ENCODE peak calls at places on chromosome 17, in eight cellular contexts. One of them, this sample, is unnamed. For H3K36me3 and H3K4me1, the result is how much of the 10 kb centered on the place peaks cover.

GRCh38 chr17:83133302-83134121 is 54.1 kb downstream of the METRNL start:
- DNase-seq in Peyer's patch: no peak
- DNase-seq in aorta: peak
- DNase-seq in endothelial cell of umbilical vein: no peak
- DNase-seq in neuronal stem cell: no peak
- DNase-seq in transverse colon: peak
- DNase-seq in heart right ventricle: no peak
- DNase-seq in small intestine: no peak
- DNase-seq in this sample: no peak

GRCh38 chr17:4142107-4142900 is 526 bp downstream of the ZZEF1 start:
- DNase-seq in Peyer's patch: peak
- DNase-seq in aorta: peak
- DNase-seq in endothelial cell of umbilical vein: peak
- DNase-seq in neuronal stem cell: no peak
- DNase-seq in transverse colon: peak
- DNase-seq in heart right ventricle: peak
- DNase-seq in small intestine: peak
- DNase-seq in this sample: no peak

GRCh38 chr17:8153550-8153956 is 1.3 kb upstream of the PER1 start:
- DNase-seq in Peyer's patch: peak
- DNase-seq in aorta: peak
- DNase-seq in endothelial cell of umbilical vein: peak
- DNase-seq in neuronal stem cell: no peak
- DNase-seq in transverse colon: peak
- DNase-seq in heart right ventricle: peak
- DNase-seq in small intestine: peak
- DNase-seq in this sample: peak

GRCh38 chr17:2797632-2798031 is 1.4 kb downstream of the RAP1GAP2 start:
- DNase-seq in Peyer's patch: peak
- DNase-seq in aorta: no peak
- DNase-seq in endothelial cell of umbilical vein: no peak
- DNase-seq in neuronal stem cell: no peak
- DNase-seq in transverse colon: peak
- DNase-seq in heart right ventricle: no peak
- DNase-seq in small intestine: peak
- DNase-seq in this sample: no peak

GRCh38 chr17:7404737-7405412 is 978 bp upstream of the TMEM256 start:
- DNase-seq in Peyer's patch: peak
- DNase-seq in aorta: peak
- DNase-seq in endothelial cell of umbilical vein: peak
- DNase-seq in neuronal stem cell: peak
- DNase-seq in transverse colon: no peak
- DNase-seq in heart right ventricle: peak
- DNase-seq in small intestine: no peak
- DNase-seq in this sample: no peak

GRCh38 chr17:4719146-4719545 is 8.7 kb downstream of the ARRB2 start:
- DNase-seq in Peyer's patch: no peak
- DNase-seq in aorta: peak
- DNase-seq in endothelial cell of umbilical vein: no peak
- DNase-seq in neuronal stem cell: no peak
- DNase-seq in transverse colon: no peak
- DNase-seq in heart right ventricle: no peak
- DNase-seq in small intestine: no peak
- DNase-seq in this sample: no peak

GRCh38 chr17:79837888-79838540 is 1.2 kb downstream of the CBX4 start:
- DNase-seq in Peyer's patch: no peak
- DNase-seq in aorta: no peak
- DNase-seq in endothelial cell of umbilical vein: no peak
- DNase-seq in neuronal stem cell: no peak
- DNase-seq in transverse colon: peak
- DNase-seq in heart right ventricle: peak
- DNase-seq in small intestine: peak
- DNase-seq in this sample: peak

GRCh38 chr17:51536627-51537026 is 276.3 kb downstream of the UTP18 start:
- DNase-seq in Peyer's patch: no peak
- DNase-seq in aorta: no peak
- DNase-seq in endothelial cell of umbilical vein: no peak
- DNase-seq in neuronal stem cell: no peak
- DNase-seq in transverse colon: no peak
- DNase-seq in heart right ventricle: no peak
- DNase-seq in small intestine: no peak
- DNase-seq in this sample: no peak

GRCh38 chr17:48577330-48577945 is 712 bp downstream of the HOXB4 start:
- DNase-seq in Peyer's patch: peak
- DNase-seq in aorta: peak
- DNase-seq in endothelial cell of umbilical vein: peak
- DNase-seq in neuronal stem cell: no peak
- DNase-seq in transverse colon: no peak
- DNase-seq in heart right ventricle: no peak
- DNase-seq in small intestine: no peak
- DNase-seq in this sample: no peak

GRCh38 chr17:70621593-70621992 is 452.3 kb downstream of the KCNJ2 start:
- DNase-seq in Peyer's patch: no peak
- DNase-seq in aorta: no peak
- DNase-seq in endothelial cell of umbilical vein: peak
- DNase-seq in neuronal stem cell: no peak
- DNase-seq in transverse colon: no peak
- DNase-seq in heart right ventricle: no peak
- DNase-seq in small intestine: no peak
- DNase-seq in this sample: no peak

GRCh38 chr17:27846042-27846655 is 45.8 kb upstream of the NOS2 start:
- DNase-seq in Peyer's patch: no peak
- DNase-seq in aorta: no peak
- DNase-seq in endothelial cell of umbilical vein: no peak
- DNase-seq in neuronal stem cell: no peak
- DNase-seq in transverse colon: no peak
- DNase-seq in heart right ventricle: no peak
- DNase-seq in small intestine: peak
- DNase-seq in this sample: peak

GRCh38 chr17:80130992-80131391 is 15.9 kb downstream of the EIF4A3 start:
- DNase-seq in Peyer's patch: no peak
- DNase-seq in aorta: no peak
- DNase-seq in endothelial cell of umbilical vein: no peak
- DNase-seq in neuronal stem cell: no peak
- DNase-seq in transverse colon: no peak
- DNase-seq in heart right ventricle: no peak
- DNase-seq in small intestine: no peak
- DNase-seq in this sample: no peak

GRCh38 chr17:50562266-50563094 is 2.0 kb downstream of the CACNA1G start:
- DNase-seq in Peyer's patch: no peak
- DNase-seq in aorta: no peak
- DNase-seq in endothelial cell of umbilical vein: no peak
- DNase-seq in neuronal stem cell: no peak
- DNase-seq in transverse colon: no peak
- DNase-seq in heart right ventricle: no peak
- DNase-seq in small intestine: no peak
- DNase-seq in this sample: no peak

GRCh38 chr17:20302191-20302917 is 165.0 kb downstream of the LGALS9B start:
- DNase-seq in Peyer's patch: no peak
- DNase-seq in aorta: no peak
- DNase-seq in endothelial cell of umbilical vein: no peak
- DNase-seq in neuronal stem cell: no peak
- DNase-seq in transverse colon: no peak
- DNase-seq in heart right ventricle: no peak
- DNase-seq in small intestine: no peak
- DNase-seq in this sample: no peak

GRCh38 chr17:50879086-50879485 is 12.9 kb upstream of the TOB1 start:
- DNase-seq in Peyer's patch: no peak
- DNase-seq in aorta: no peak
- DNase-seq in endothelial cell of umbilical vein: no peak
- DNase-seq in neuronal stem cell: no peak
- DNase-seq in transverse colon: no peak
- DNase-seq in heart right ventricle: no peak
- DNase-seq in small intestine: no peak
- DNase-seq in this sample: no peak

GRCh38 chr17:80866050-80866793 is 125.4 kb upstream of the CHMP6 start:
- DNase-seq in Peyer's patch: peak
- DNase-seq in aorta: peak
- DNase-seq in endothelial cell of umbilical vein: peak
- DNase-seq in neuronal stem cell: no peak
- DNase-seq in transverse colon: peak
- DNase-seq in heart right ventricle: peak
- DNase-seq in small intestine: peak
- DNase-seq in this sample: peak

GRCh38 chr17:68196394-68197090 is 51.3 kb upstream of the AMZ2 start:
- DNase-seq in Peyer's patch: no peak
- DNase-seq in aorta: peak
- DNase-seq in endothelial cell of umbilical vein: no peak
- DNase-seq in neuronal stem cell: no peak
- DNase-seq in transverse colon: no peak
- DNase-seq in heart right ventricle: no peak
- DNase-seq in small intestine: no peak
- DNase-seq in this sample: no peak

GRCh38 chr17:75459590-75460267 is 3.3 kb downstream of the TMEM94 start:
- DNase-seq in Peyer's patch: no peak
- DNase-seq in aorta: no peak
- DNase-seq in endothelial cell of umbilical vein: no peak
- DNase-seq in neuronal stem cell: no peak
- DNase-seq in transverse colon: peak
- DNase-seq in heart right ventricle: no peak
- DNase-seq in small intestine: peak
- DNase-seq in this sample: no peak

GRCh38 chr17:19398301-19399181 is 11.6 kb upstream of the MFAP4 start:
- DNase-seq in Peyer's patch: no peak
- DNase-seq in aorta: peak
- DNase-seq in endothelial cell of umbilical vein: peak
- DNase-seq in neuronal stem cell: no peak
- DNase-seq in transverse colon: peak
- DNase-seq in heart right ventricle: peak
- DNase-seq in small intestine: peak
- DNase-seq in this sample: no peak

GRCh38 chr17:57819867-57820266 is 30.0 kb downstream of the MRPS23 start:
- DNase-seq in Peyer's patch: no peak
- DNase-seq in aorta: no peak
- DNase-seq in endothelial cell of umbilical vein: no peak
- DNase-seq in neuronal stem cell: no peak
- DNase-seq in transverse colon: no peak
- DNase-seq in heart right ventricle: no peak
- DNase-seq in small intestine: no peak
- DNase-seq in this sample: no peak

GRCh38 chr17:36786867-36787266 is 150.4 kb upstream of the LHX1 start:
- DNase-seq in Peyer's patch: no peak
- DNase-seq in aorta: no peak
- DNase-seq in endothelial cell of umbilical vein: no peak
- DNase-seq in neuronal stem cell: no peak
- DNase-seq in transverse colon: no peak
- DNase-seq in heart right ventricle: no peak
- DNase-seq in small intestine: no peak
- DNase-seq in this sample: no peak

GRCh38 chr17:67124469-67125148 is 80.3 kb downstream of the CACNG1 start:
- DNase-seq in Peyer's patch: no peak
- DNase-seq in aorta: no peak
- DNase-seq in endothelial cell of umbilical vein: no peak
- DNase-seq in neuronal stem cell: no peak
- DNase-seq in transverse colon: no peak
- DNase-seq in heart right ventricle: no peak
- DNase-seq in small intestine: no peak
- DNase-seq in this sample: no peak

GRCh38 chr17:67125417-67125816 is 81.1 kb downstream of the CACNG1 start:
- DNase-seq in Peyer's patch: no peak
- DNase-seq in aorta: no peak
- DNase-seq in endothelial cell of umbilical vein: no peak
- DNase-seq in neuronal stem cell: no peak
- DNase-seq in transverse colon: no peak
- DNase-seq in heart right ventricle: no peak
- DNase-seq in small intestine: peak
- DNase-seq in this sample: no peak

GRCh38 chr17:67123692-67124091 is 79.3 kb downstream of the CACNG1 start:
- DNase-seq in Peyer's patch: no peak
- DNase-seq in aorta: no peak
- DNase-seq in endothelial cell of umbilical vein: no peak
- DNase-seq in neuronal stem cell: no peak
- DNase-seq in transverse colon: no peak
- DNase-seq in heart right ventricle: no peak
- DNase-seq in small intestine: no peak
- DNase-seq in this sample: no peak

GRCh38 chr17:67119102-67119501 is 74.7 kb downstream of the CACNG1 start:
- DNase-seq in Peyer's patch: no peak
- DNase-seq in aorta: no peak
- DNase-seq in endothelial cell of umbilical vein: no peak
- DNase-seq in neuronal stem cell: no peak
- DNase-seq in transverse colon: no peak
- DNase-seq in heart right ventricle: no peak
- DNase-seq in small intestine: no peak
- DNase-seq in this sample: no peak

GRCh38 chr17:67121317-67121887 is 77.0 kb downstream of the CACNG1 start:
- DNase-seq in Peyer's patch: no peak
- DNase-seq in aorta: no peak
- DNase-seq in endothelial cell of umbilical vein: no peak
- DNase-seq in neuronal stem cell: no peak
- DNase-seq in transverse colon: no peak
- DNase-seq in heart right ventricle: no peak
- DNase-seq in small intestine: peak
- DNase-seq in this sample: no peak
- H3K36me3 ChIP-seq in Peyer's patch: under half
- H3K36me3 ChIP-seq in aorta: under half
- H3K36me3 ChIP-seq in endothelial cell of umbilical vein: under half
- H3K36me3 ChIP-seq in neuronal stem cell: half or more
- H3K36me3 ChIP-seq in transverse colon: under half
- H3K36me3 ChIP-seq in heart right ventricle: under half
- H3K36me3 ChIP-seq in small intestine: under half
- H3K36me3 ChIP-seq in this sample: under half

GRCh38 chr17:45286286-45286685 is 24.4 kb upstream of the SPATA32 start:
- DNase-seq in Peyer's patch: no peak
- DNase-seq in aorta: no peak
- DNase-seq in endothelial cell of umbilical vein: no peak
- DNase-seq in neuronal stem cell: no peak
- DNase-seq in transverse colon: no peak
- DNase-seq in heart right ventricle: no peak
- DNase-seq in small intestine: no peak
- DNase-seq in this sample: no peak
- H3K4me1 ChIP-seq in Peyer's patch: half or more
- H3K4me1 ChIP-seq in aorta: under half
- H3K4me1 ChIP-seq in endothelial cell of umbilical vein: under half
- H3K4me1 ChIP-seq in neuronal stem cell: under half
- H3K4me1 ChIP-seq in transverse colon: under half
- H3K4me1 ChIP-seq in heart right ventricle: half or more
- H3K4me1 ChIP-seq in small intestine: under half
- H3K4me1 ChIP-seq in this sample: under half

DNA sequence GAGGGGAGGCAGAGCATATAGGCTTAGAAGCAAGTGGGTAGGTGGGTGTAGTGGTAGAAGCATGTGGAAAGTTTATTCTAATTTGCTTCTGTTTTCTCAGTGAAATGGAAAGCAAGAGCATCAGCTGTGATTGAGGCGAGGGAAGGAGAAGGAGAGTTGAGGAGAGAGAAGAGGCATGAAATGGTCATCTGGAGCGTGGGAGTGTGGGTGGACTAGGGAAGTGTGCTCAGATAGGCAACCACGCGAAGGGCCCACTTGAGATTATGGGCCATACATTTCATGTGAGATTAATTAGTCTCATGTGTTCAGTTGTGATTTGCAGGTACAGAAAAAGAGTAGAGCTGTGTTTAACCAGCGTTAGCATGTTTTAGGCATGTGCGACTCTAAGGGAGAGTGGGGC is 20.8 kb upstream of the CDC6 start:
- DNase-seq in Peyer's patch: no peak
- DNase-seq in aorta: no peak
- DNase-seq in endothelial cell of umbilical vein: no peak
- DNase-seq in neuronal stem cell: no peak
- DNase-seq in transverse colon: no peak
- DNase-seq in heart right ventricle: no peak
- DNase-seq in small intestine: no peak
- DNase-seq in this sample: no peak
- H3K36me3 ChIP-seq in Peyer's patch: under half
- H3K36me3 ChIP-seq in aorta: under half
- H3K36me3 ChIP-seq in endothelial cell of umbilical vein: under half
- H3K36me3 ChIP-seq in neuronal stem cell: half or more
- H3K36me3 ChIP-seq in transverse colon: under half
- H3K36me3 ChIP-seq in heart right ventricle: under half
- H3K36me3 ChIP-seq in small intestine: under half
- H3K36me3 ChIP-seq in this sample: half or more

GRCh38 chr17:78281249-78281865 is 49.9 kb downstream of the TMEM235 start:
- DNase-seq in Peyer's patch: peak
- DNase-seq in aorta: peak
- DNase-seq in endothelial cell of umbilical vein: no peak
- DNase-seq in neuronal stem cell: no peak
- DNase-seq in transverse colon: no peak
- DNase-seq in heart right ventricle: no peak
- DNase-seq in small intestine: peak
- DNase-seq in this sample: no peak
- H3K4me1 ChIP-seq in Peyer's patch: under half
- H3K4me1 ChIP-seq in aorta: under half
- H3K4me1 ChIP-seq in endothelial cell of umbilical vein: under half
- H3K4me1 ChIP-seq in neuronal stem cell: under half
- H3K4me1 ChIP-seq in transverse colon: under half
- H3K4me1 ChIP-seq in heart right ventricle: under half
- H3K4me1 ChIP-seq in small intestine: under half
- H3K4me1 ChIP-seq in this sample: under half

This sample was measured in CD4-positive, alpha-beta memory T cell.